ENCODE peak calls at places on chromosomes 3 and 15, in four cellular contexts. S, G, Z and A are unnamed samples.

GRCh38 chr15:82051664-82052063 is 5.8 kb upstream of the MEX3B start:
- DNase-seq in S (no peak), G (no peak), Z (no peak), A (no peak)

GRCh38 chr3:133663569-133664313 is 2.0 kb upstream of the TOPBP1 start:
- DNase-seq in S (peak; percentile 8), G (peak; percentile 52), Z (peak; percentile 14), A (peak; percentile 56)

GRCh38 chr3:66338927-66339326 is 118.1 kb downstream of the SLC25A26 start:
- DNase-seq in S (no peak), G (no peak), Z (no peak), A (peak; percentile 41)

GRCh38 chr3:16849240-16849639 is 35.5 kb upstream of the PLCL2 start:
- DNase-seq in S (no peak), G (peak; percentile 30), Z (peak; percentile 31), A (no peak)

GRCh38 chr3:116417151-116417550 is 28.1 kb downstream of the LSAMP start:
- DNase-seq in S (no peak), G (no peak), Z (no peak), A (no peak)

GRCh38 chr3:27311400-27311799 is 57.8 kb downstream of the NEK10 start:
- DNase-seq in S (peak; percentile 58), G (no peak), Z (no peak), A (peak; percentile 83)

GRCh38 chr15:63218114-63218808 is 28.9 kb downstream of the RAB8B start:
- DNase-seq in S (peak; percentile 50), G (peak; percentile 38), Z (no peak), A (peak; percentile 94)

GRCh38 chr15:63231717-63232116 is 42.3 kb downstream of the RAB8B start:
- DNase-seq in S (no peak), G (no peak), Z (no peak), A (no peak)

GRCh38 chr3:11091088-11091590 is 63.2 kb upstream of the HRH1 start:
- DNase-seq in S (no peak), G (no peak), Z (no peak), A (no peak)

GRCh38 chr3:188633206-188633605 is 479.2 kb downstream of the LPP start:
- DNase-seq in S (no peak), G (no peak), Z (no peak), A (peak; percentile 56)

GRCh38 chr3:127035672-127036071 is 52.8 kb downstream of the PLXNA1 start:
- DNase-seq in S (peak; percentile 61), G (peak; percentile 83), Z (no peak), A (peak; percentile 82)

GRCh38 chr15:48046813-48047483 is 73.8 kb upstream of the SLC24A5 start:
- DNase-seq in S (no peak), G (no peak), Z (no peak), A (no peak)

GRCh38 chr15:56393277-56393676 is 28.1 kb downstream of the TEX9 start:
- DNase-seq in S (no peak), G (no peak), Z (no peak), A (no peak)

GRCh38 chr15:22903427-22903826 is 65.0 kb downstream of the NIPA2 start:
- DNase-seq in S (no peak), G (no peak), Z (no peak), A (no peak)

GRCh38 chr3:113746955-113747718 is at the start of gene ATP6V1A:
- DNase-seq in S (no peak), G (peak; percentile 71), Z (peak; percentile 61), A (no peak)

GRCh38 chr3:133113526-133113925 is 75.3 kb downstream of the TMEM108 start:
- DNase-seq in S (no peak), G (no peak), Z (no peak), A (no peak)

GRCh38 chr3:13276438-13277129 is 143.5 kb downstream of the NUP210 start:
- DNase-seq in S (no peak), G (no peak), Z (no peak), A (no peak)

GRCh38 chr3:126551066-126551838 is 7.5 kb downstream of the C3orf22 start:
- DNase-seq in S (no peak), G (no peak), Z (no peak), A (no peak)

GRCh38 chr3:30644615-30645014 is 38.2 kb downstream of the TGFBR2 start:
- DNase-seq in S (no peak), G (peak; percentile 20), Z (no peak), A (peak; percentile 39)

GRCh38 chr3:196268270-196269163 is 19.0 kb downstream of the PCYT1A start:
- DNase-seq in S (peak; percentile 66), G (peak; percentile 66), Z (no peak), A (peak; percentile 80)

GRCh38 chr3:185721970-185722369 is 102.9 kb downstream of the IGF2BP2 start:
- DNase-seq in S (no peak), G (no peak), Z (no peak), A (no peak)

GRCh38 chr3:54670269-54671000 is 257.4 kb downstream of the LRTM1 start:
- DNase-seq in S (no peak), G (no peak), Z (no peak), A (no peak)

GRCh38 chr3:2390926-2391532 is 292.4 kb downstream of the CNTN4 start:
- DNase-seq in S (no peak), G (no peak), Z (no peak), A (no peak)

GRCh38 chr15:92634641-92635272 is 20.8 kb downstream of the FAM174B start:
- DNase-seq in S (no peak), G (no peak), Z (no peak), A (no peak)

GRCh38 chr3:76063019-76063418 is 277.7 kb upstream of the ZNF717 start:
- DNase-seq in S (peak; percentile 83), G (no peak), Z (no peak), A (peak; percentile 86)

GRCh38 chr15:82305621-82306048 is 43.0 kb downstream of the SAXO2 start:
- DNase-seq in S (no peak), G (no peak), Z (no peak), A (no peak)

GRCh38 chr15:92711457-92711831 is 55.9 kb upstream of the FAM174B start:
- DNase-seq in S (no peak), G (no peak), Z (no peak), A (no peak)

GRCh38 chr15:72916939-72917338 is 133.4 kb upstream of the ADPGK start:
- DNase-seq in S (no peak), G (peak; percentile 41), Z (no peak), A (no peak)

GRCh38 chr15:99343836-99344551 is 92.7 kb downstream of the LRRC28 start:
- DNase-seq in S (no peak), G (peak; percentile 18), Z (peak; percentile 16), A (no peak)

GRCh38 chr3:63278171-63278999 is at the start of gene SYNPR:
- DNase-seq in S (no peak), G (no peak), Z (no peak), A (no peak)

GRCh38 chr15:56243774-56244236 is at the start of gene RFX7:
- DNase-seq in S (no peak), G (peak; percentile 92), Z (peak; percentile 64), A (no peak)

GRCh38 chr15:46892621-46893160 is 824.6 kb upstream of the SEMA6D start:
- DNase-seq in S (peak; percentile 33), G (no peak), Z (no peak), A (peak; percentile 33)

GRCh38 chr3:16741890-16742289 is 136.7 kb upstream of the DAZL start:
- DNase-seq in S (no peak), G (no peak), Z (no peak), A (peak; percentile 32)

GRCh38 chr3:8579943-8580342 is 64.7 kb downstream of the SSUH2 start:
- DNase-seq in S (no peak), G (no peak), Z (no peak), A (no peak)

GRCh38 chr3:115518100-115518852 is 105.0 kb upstream of the GAP43 start:
- DNase-seq in S (peak; percentile 49), G (peak; percentile 19), Z (no peak), A (peak; percentile 84)

GRCh38 chr15:56797720-56798275 is 64.5 kb upstream of the ZNF280D start:
- DNase-seq in S (no peak), G (no peak), Z (no peak), A (no peak)

GRCh38 chr3:50519471-50520089 is 16.1 kb upstream of the CACNA2D2 start:
- DNase-seq in S (no peak), G (peak; percentile 83), Z (peak; percentile 57), A (no peak)

GRCh38 chr3:49647741-49648140 is 26.4 kb upstream of the APEH start:
- DNase-seq in S (no peak), G (no peak), Z (no peak), A (no peak)

GRCh38 chr3:39466988-39467387 is 492 bp upstream of the MOBP start:
- DNase-seq in S (no peak), G (no peak), Z (no peak), A (no peak)